ENCODE peak calls at places on chromosomes 11 and 22, in nine cellular contexts. C is BJ; E is GM12878; H is endothelial cell; Y is HTR-8/SVneo; B is stimulated activated CD8-positive, alpha-beta memory T cell treated with anti-CD3 and anti-CD28 coated beads, Interleukin-15, amount 100 ng/mL, for 48 hours; L is fibroblast of lung; K is T1000; X is stimulated activated CD4-positive, alpha-beta T cell treated with anti-CD3 and anti-CD28 coated beads, Interleukin-1b, Interleukin-23, amount 100 ng/mL, for 1 hour. O is an unnamed sample.

GRCh38 chr11:100612766-100613165 is 74.3 kb upstream of the ARHGAP42 start:
- DNase-seq in X (no peak), E (peak; percentile 2), Y (no peak), L (no peak), B (no peak), H (no peak), K (no peak), C (no peak), O (no peak)

GRCh38 chr22:35205956-35206355 is 51.3 kb upstream of the HMGXB4 start:
- DNase-seq in B (no peak), X (no peak), H (no peak), C (no peak), Y (no peak), L (peak; percentile 57), E (no peak), K (no peak), O (no peak)

GRCh38 chr11:73176145-73176891 is 34.2 kb upstream of the FCHSD2 start:
- DNase-seq in E (no peak), B (no peak), L (no peak), Y (no peak), X (no peak), C (no peak), H (no peak), K (no peak), O (no peak)

GRCh38 chr11:126534141-126534805 is 178.8 kb downstream of the ST3GAL4 start:
- DNase-seq in E (no peak), K (no peak), B (no peak), H (no peak), Y (no peak), L (no peak), X (no peak), C (no peak), O (no peak)

GRCh38 chr11:45354976-45355705 is 69.0 kb upstream of the SYT13 start:
- DNase-seq in K (no peak), H (peak; percentile 63), L (peak; percentile 70), Y (no peak), C (no peak), B (peak; percentile 79), E (no peak), X (peak; percentile 84), O (peak; percentile 52)

GRCh38 chr11:86624366-86624765 is 48.0 kb downstream of the ME3 start:
- DNase-seq in Y (no peak), C (no peak), L (no peak), E (no peak), X (no peak), H (no peak), B (no peak), K (no peak), O (no peak)

GRCh38 chr22:24417200-24417599 is 10.2 kb upstream of the ADORA2A start:
- DNase-seq in X (no peak), Y (no peak), L (no peak), C (no peak), E (no peak), B (no peak), H (no peak), K (no peak), O (no peak)

GRCh38 chr11:73314121-73314948 is 6.3 kb downstream of the ARHGEF17 start:
- DNase-seq in Y (peak; percentile 82), L (peak; percentile 80), C (no peak), H (no peak), B (no peak), K (no peak), X (no peak), E (no peak), O (no peak)

GRCh38 chr11:45209904-45210699 is 63.7 kb downstream of the PRDM11 start:
- DNase-seq in B (no peak), X (no peak), K (no peak), C (no peak), L (peak; percentile 32), Y (no peak), H (peak; percentile 71), E (no peak), O (no peak)

GRCh38 chr11:71185411-71185810 is 67.0 kb downstream of the SHANK2 start:
- DNase-seq in H (no peak), C (no peak), L (no peak), X (no peak), B (no peak), E (no peak), Y (no peak), K (no peak), O (no peak)

GRCh38 chr11:91005458-91005857 is 782.6 kb upstream of the CHORDC1 start:
- DNase-seq in C (no peak), B (no peak), Y (no peak), K (no peak), L (no peak), E (no peak), X (no peak), H (no peak), O (no peak)

GRCh38 chr11:117950320-117950719 is 21.1 kb upstream of the TMPRSS13 start:
- DNase-seq in B (peak; percentile 56), Y (no peak), L (no peak), K (no peak), H (no peak), C (no peak), X (no peak), E (no peak), O (no peak)

GRCh38 chr11:7657306-7658025 is 15.8 kb downstream of the CYB5R2 start:
- DNase-seq in H (peak; percentile 60), L (peak; percentile 10), C (no peak), X (no peak), B (no peak), E (no peak), Y (peak; percentile 61), K (no peak), O (peak; percentile 42)

GRCh38 chr11:127247261-127247660 is 246.7 kb upstream of the KIRREL3 start:
- DNase-seq in L (no peak), C (no peak), Y (no peak), K (peak; percentile 18), X (no peak), B (no peak), E (no peak), H (no peak), O (no peak)

GRCh38 chr11:42625757-42626156 is 686.0 kb upstream of the API5 start:
- DNase-seq in K (no peak), E (no peak), B (no peak), C (no peak), H (no peak), X (no peak), Y (no peak), L (no peak), O (no peak)

GRCh38 chr22:48319321-48320047 is 1508.2 kb downstream of the BRD1 start:
- DNase-seq in H (no peak), Y (no peak), K (no peak), E (no peak), X (no peak), C (no peak), B (no peak), L (no peak), O (no peak)

GRCh38 chr22:48563118-48563965 is 1264.3 kb downstream of the BRD1 start:
- DNase-seq in C (no peak), B (no peak), Y (no peak), X (no peak), K (no peak), E (no peak), L (no peak), H (no peak), O (no peak)

GRCh38 chr11:70540196-70540595 is 141.9 kb downstream of the CTTN start:
- DNase-seq in E (no peak), X (no peak), Y (no peak), L (no peak), C (no peak), B (no peak), K (no peak), H (no peak), O (no peak)

GRCh38 chr11:125173027-125173426 is 8.5 kb downstream of the PKNOX2 start:
- DNase-seq in H (no peak), C (no peak), X (no peak), E (no peak), B (no peak), Y (no peak), K (no peak), L (no peak), O (no peak)

GRCh38 chr22:37485006-37485713 is 1.0 kb downstream of the MFNG start:
- DNase-seq in Y (no peak), B (peak; percentile 37), X (peak; percentile 35), E (no peak), H (no peak), L (no peak), K (no peak), C (no peak), O (no peak)

GRCh38 chr11:36471577-36471976 is 38.5 kb downstream of the TRAF6 start:
- DNase-seq in K (no peak), H (no peak), Y (no peak), E (no peak), B (no peak), L (no peak), X (no peak), C (no peak), O (no peak)

GRCh38 chr22:40203568-40203967 is 25.8 kb downstream of the TNRC6B start:
- DNase-seq in E (no peak), L (no peak), C (no peak), K (no peak), B (no peak), H (no peak), X (no peak), Y (no peak), O (no peak)

GRCh38 chr11:74212533-74212932 is 41.4 kb downstream of the PPME1 start:
- DNase-seq in H (no peak), K (no peak), E (no peak), L (peak; percentile 39), X (no peak), C (no peak), Y (no peak), B (no peak), O (no peak)

GRCh38 chr11:32838505-32839274 is 9.0 kb downstream of the PRRG4 start:
- DNase-seq in K (no peak), C (no peak), X (no peak), B (no peak), H (no peak), L (no peak), Y (no peak), E (no peak), O (no peak)

GRCh38 chr11:2376751-2377451 is at the start of gene CD81:
- DNase-seq in B (peak; percentile 34), Y (peak; percentile 51), C (no peak), L (no peak), K (peak; percentile 10), X (peak; percentile 33), H (peak; percentile 68), E (no peak), O (no peak)

GRCh38 chr11:102343789-102344188 is 3.2 kb upstream of the BIRC2 start:
- DNase-seq in L (peak; percentile 11), E (no peak), C (no peak), K (no peak), X (no peak), Y (no peak), B (no peak), H (no peak), O (no peak)

GRCh38 chr11:129109701-129110100 is 82.4 kb downstream of the ARHGAP32 start:
- DNase-seq in H (no peak), Y (no peak), K (no peak), B (no peak), X (no peak), E (no peak), L (no peak), C (no peak), O (no peak)

GRCh38 chr11:43830928-43831440 is 49.6 kb upstream of the ALKBH3 start:
- DNase-seq in Y (peak; percentile 83), E (no peak), K (peak; percentile 85), C (peak; percentile 99), B (peak; percentile 51), L (peak; percentile 100), H (no peak), X (no peak), O (no peak)

GRCh38 chr11:72693271-72693968 is 19.2 kb upstream of the PDE2A start:
- DNase-seq in X (no peak), Y (no peak), L (no peak), E (no peak), K (no peak), H (no peak), B (no peak), C (no peak), O (no peak)

GRCh38 chr11:61120865-61121831 is 18.9 kb downstream of the CD5 start:
- DNase-seq in C (no peak), L (peak; percentile 34), H (no peak), B (no peak), Y (no peak), X (no peak), E (no peak), K (no peak), O (no peak)

GRCh38 chr22:30893434-30894370 is 74.9 kb downstream of the MORC2 start:
- DNase-seq in L (no peak), K (no peak), Y (no peak), B (no peak), X (no peak), E (no peak), C (no peak), H (no peak), O (no peak)